ENCODE peak calls at places on chromosomes 1 and 21, in six cellular contexts. Q is IMR-90; B is fibroblast of lung; K is CD4-positive, CD25-positive, alpha-beta regulatory T cell; A is pancreas; R is right lobe of liver. T is an unnamed sample.
A peak's percentile ranks its signal among the peaks of the same experiment; 100 is the strongest.

GRCh38 chr1:223714421-223714724 is 2.0 kb downstream of the CAPN2 start:
- DNase-seq in B (no peak), K (no peak), R (no peak), Q (no peak), A (no peak), T (no peak)

GRCh38 chr1:235160965-235161684 is at the start of gene RBM34:
- DNase-seq in K (peak; percentile 93), R (peak; percentile 93), Q (peak; percentile 88), B (peak; percentile 87), A (peak; percentile 96), T (peak; percentile 92)

GRCh38 chr1:10253149-10253548 is 42.8 kb downstream of the KIF1B start:
- DNase-seq in Q (no peak), A (no peak), K (no peak), B (no peak), R (no peak), T (no peak)

GRCh38 chr1:33974147-33974546 is 110.3 kb downstream of the HMGB4 start:
- DNase-seq in R (no peak), A (no peak), K (no peak), B (no peak), Q (no peak), T (no peak)

GRCh38 chr1:31977361-31978131 is 36.1 kb upstream of the KHDRBS1 start:
- DNase-seq in R (no peak), B (no peak), A (no peak), K (no peak), Q (peak; percentile 47), T (peak; percentile 25)

GRCh38 chr1:2538872-2539271 is 8.8 kb upstream of the HES5 start:
- DNase-seq in R (no peak), Q (no peak), K (no peak), A (no peak), B (no peak), T (no peak)

GRCh38 chr1:19664453-19665043 is at the start of gene HTR6:
- DNase-seq in R (no peak), A (no peak), Q (no peak), K (no peak), B (no peak), T (peak; percentile 48)

GRCh38 chr1:30823969-30824735 is 66.6 kb upstream of the LAPTM5 start:
- DNase-seq in R (peak; percentile 95), Q (peak; percentile 100), K (peak; percentile 69), B (peak; percentile 99), A (peak; percentile 95), T (peak; percentile 99)

GRCh38 chr1:108947871-108948525 is 15.3 kb downstream of the CLCC1 start:
- DNase-seq in B (peak; percentile 25), A (no peak), K (no peak), R (no peak), Q (no peak), T (no peak)

GRCh38 chr1:47424336-47424982 is 8.4 kb downstream of the FOXE3 start:
- DNase-seq in R (no peak), B (peak; percentile 40), K (no peak), A (no peak), Q (peak; percentile 67), T (peak; percentile 70)

GRCh38 chr1:239795289-239795688 is 296.4 kb upstream of the FMN2 start:
- DNase-seq in R (no peak), Q (no peak), A (no peak), B (no peak), K (no peak), T (no peak)

GRCh38 chr21:37338671-37339526 is 27.7 kb upstream of the DYRK1A start:
- DNase-seq in K (no peak), B (peak; percentile 92), R (no peak), Q (peak; percentile 92), A (no peak), T (peak; percentile 77)

GRCh38 chr1:35646043-35646442 is 4.7 kb upstream of the PSMB2 start:
- DNase-seq in K (no peak), Q (no peak), R (no peak), A (no peak), B (no peak), T (no peak)

GRCh38 chr21:33268736-33269441 is 2.7 kb downstream of the IL10RB start:
- DNase-seq in B (no peak), R (peak; percentile 93), A (peak; percentile 99), K (peak; percentile 42), Q (no peak), T (no peak)

GRCh38 chr21:31343680-31344480 is at the start of gene TIAM1:
- DNase-seq in B (peak; percentile 88), A (no peak), R (peak; percentile 67), Q (peak; percentile 66), K (peak; percentile 25), T (peak; percentile 49)

GRCh38 chr1:3918966-3919611 is 19.0 kb upstream of the C1orf174 start:
- DNase-seq in R (no peak), K (no peak), A (peak; percentile 49), Q (no peak), B (no peak), T (no peak)

GRCh38 chr1:231177971-231178370 is 16.1 kb downstream of the TRIM67 start:
- DNase-seq in K (no peak), B (no peak), A (no peak), R (no peak), Q (no peak), T (no peak)

GRCh38 chr1:154386643-154387352 is 18.3 kb upstream of the IL6R start:
- DNase-seq in R (no peak), Q (no peak), A (peak; percentile 47), B (no peak), K (peak; percentile 91), T (no peak)

GRCh38 chr1:156767879-156768608 is 709 bp downstream of the PRCC start:
- DNase-seq in K (peak; percentile 44), Q (no peak), R (no peak), B (no peak), A (peak; percentile 68), T (peak; percentile 47)

GRCh38 chr1:7813677-7814373 is 29.7 kb downstream of the PER3 start:
- DNase-seq in R (no peak), Q (no peak), B (no peak), K (no peak), A (no peak), T (no peak)

GRCh38 chr1:83996175-83996574 is 2.8 kb downstream of the TTLL7 start:
- DNase-seq in A (no peak), R (no peak), B (no peak), Q (peak; percentile 2), K (no peak), T (no peak)

GRCh38 chr1:115714572-115715141 is 53.9 kb downstream of the CASQ2 start:
- DNase-seq in K (no peak), B (no peak), A (no peak), Q (no peak), R (no peak), T (no peak)

DNA sequence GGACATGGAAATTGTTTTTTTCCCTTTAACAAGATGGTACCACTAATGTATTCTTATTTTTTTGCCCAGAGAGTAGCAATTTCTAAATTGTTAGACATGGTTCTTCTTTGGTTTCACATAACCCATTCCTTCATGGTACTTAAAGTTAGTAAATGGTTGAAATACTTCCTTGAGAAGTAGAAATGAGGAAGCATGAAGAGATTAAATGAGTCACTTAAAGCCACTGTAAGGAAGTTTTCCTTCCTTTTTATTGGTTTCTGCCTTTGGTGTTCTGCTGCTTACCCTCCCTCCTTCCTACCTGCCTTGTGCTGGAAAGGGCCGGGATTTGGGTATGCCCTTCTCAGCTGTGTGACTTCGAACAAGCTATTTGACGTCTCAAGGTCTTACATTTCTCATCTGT is 101.0 kb downstream of the KIF26B start:
- DNase-seq in A (no peak), B (no peak), Q (no peak), R (no peak), K (no peak), T (no peak)
- H3K36me3 ChIP-seq in A (no peaks in the 10 kb centered on the region), B (no peaks in the 10 kb centered on the region), Q (no peaks in the 10 kb centered on the region), R (no peaks in the 10 kb centered on the region), K (no peaks in the 10 kb centered on the region), T (peaks cover 9% of the 10 kb centered on the region)

GRCh38 chr1:205188132-205188531 is 23.4 kb downstream of the DSTYK start:
- DNase-seq in A (no peak), Q (peak; percentile 44), K (no peak), B (no peak), R (no peak), T (no peak)

GRCh38 chr1:205189162-205189561 is 22.3 kb downstream of the DSTYK start:
- DNase-seq in A (no peak), B (no peak), Q (no peak), K (no peak), R (no peak), T (no peak)

GRCh38 chr1:205191617-205192016 is 19.9 kb downstream of the DSTYK start:
- DNase-seq in R (no peak), B (no peak), Q (no peak), A (no peak), K (no peak), T (no peak)

GRCh38 chr1:205191127-205191577 is 20.4 kb downstream of the DSTYK start:
- DNase-seq in Q (peak; percentile 34), K (no peak), B (peak; percentile 37), A (no peak), R (no peak), T (no peak)

GRCh38 chr1:205192287-205192686 is 19.2 kb downstream of the DSTYK start:
- DNase-seq in R (no peak), A (no peak), B (no peak), Q (no peak), K (no peak), T (no peak)
- H3K4me1 ChIP-seq in R (no peaks in the 10 kb centered on the region), A (peaks cover 11% of the 10 kb centered on the region), B (no peaks in the 10 kb centered on the region), Q (peaks cover 18% of the 10 kb centered on the region), K (no peaks in the 10 kb centered on the region), T (no peaks in the 10 kb centered on the region)

GRCh38 chr1:147287133-147287865 is 44.8 kb downstream of the CHD1L start:
- DNase-seq in R (no peak), K (no peak), B (peak; percentile 52), A (no peak), Q (peak; percentile 51), T (no peak)

GRCh38 chr1:147292012-147292411 is 49.5 kb downstream of the CHD1L start:
- DNase-seq in A (no peak), R (no peak), B (peak; percentile 90), Q (peak; percentile 93), K (peak; percentile 26), T (no peak)

GRCh38 chr1:147292635-147293251 is 50.3 kb downstream of the CHD1L start:
- DNase-seq in A (no peak), K (no peak), Q (peak; percentile 99), R (no peak), B (peak; percentile 98), T (no peak)
- H3K36me3 ChIP-seq in A (peaks cover 29% of the 10 kb centered on the region), K (peaks cover 63% of the 10 kb centered on the region), Q (peaks cover 27% of the 10 kb centered on the region), R (peaks cover 21% of the 10 kb centered on the region), B (no peaks in the 10 kb centered on the region), T (peaks cover 16% of the 10 kb centered on the region)

DNA sequence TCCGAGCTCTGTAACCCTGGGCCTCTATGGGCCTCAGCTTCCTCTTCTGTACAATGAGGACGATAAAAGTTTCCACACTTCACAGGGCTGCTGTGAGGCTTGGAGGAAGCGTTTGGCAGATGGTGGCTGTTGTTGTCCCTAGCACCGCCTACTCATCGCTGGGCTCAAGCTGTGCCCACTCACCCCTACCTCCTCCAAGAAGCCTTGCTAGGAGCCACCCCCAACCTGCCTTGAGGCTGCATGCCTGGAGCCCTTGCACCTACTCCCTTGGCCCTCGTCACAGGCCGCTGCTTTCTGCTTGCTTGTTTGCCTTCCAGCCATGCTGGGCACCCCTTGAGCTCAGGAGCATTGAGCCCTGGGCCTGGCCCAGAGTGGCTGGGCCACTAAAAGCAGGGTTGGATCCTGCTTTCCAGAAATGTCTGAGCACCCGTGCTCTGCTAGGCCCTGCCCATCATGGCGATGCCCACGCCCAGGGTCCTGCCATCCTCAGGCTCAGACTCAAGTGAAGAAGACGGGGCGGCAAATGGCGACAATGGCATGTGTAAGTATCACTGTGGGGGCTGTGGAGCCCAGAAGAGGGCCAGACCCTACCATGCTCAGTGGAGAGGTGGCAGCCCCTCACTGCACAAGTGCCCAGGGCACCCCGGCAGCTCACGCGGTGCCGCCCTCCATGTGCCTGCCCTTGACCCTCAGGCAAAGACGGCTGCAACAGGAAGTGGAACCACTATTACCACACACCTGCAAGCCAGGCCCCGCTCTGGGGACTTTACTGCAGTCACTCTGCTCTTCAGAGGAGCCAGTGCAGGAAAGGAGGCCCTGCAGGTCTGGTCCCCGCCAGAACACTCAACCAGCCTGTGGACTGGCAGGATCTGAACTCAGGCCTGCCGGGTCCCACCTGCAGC is 9.5 kb downstream of the SH3BGRL3 start:
- DNase-seq in R (peak; percentile 48), Q (no peak), A (no peak), K (peak; percentile 86), B (no peak), T (no peak)
- H3K4me1 ChIP-seq in R (no peaks in the 10 kb centered on the region), Q (peaks cover 8% of the 10 kb centered on the region), A (no peaks in the 10 kb centered on the region), K (peaks cover 86% of the 10 kb centered on the region), B (peaks cover 21% of the 10 kb centered on the region), T (peaks cover 19% of the 10 kb centered on the region)